ENCODE peak calls at places on chromosomes 16 and 17, in eight cellular contexts. J is endodermal cell; Y is GM12878; D is CD4-positive, alpha-beta memory T cell; G is IMR-90; N is body of pancreas; S is left lung; O is stomach. W is an unnamed sample. For H3K4me1, the result is how much of the 10 kb centered on the place peaks cover.

GRCh38 chr17:53749178-53749577 is 73.5 kb upstream of the KIF2B start:
- DNase-seq in J (peak), Y (no peak), D (no peak), G (no peak), N (peak), S (no peak), O (no peak), W (no peak)

GRCh38 chr17:60333628-60334031 is 58.3 kb downstream of the USP32 start:
- DNase-seq in J (no peak), Y (no peak), D (no peak), G (peak), N (no peak), S (no peak), O (no peak), W (no peak)

GRCh38 chr17:57662644-57663308 is 82.3 kb downstream of the CCDC182 start:
- DNase-seq in J (peak), Y (no peak), D (peak), G (peak), N (peak), S (peak), O (peak), W (peak)

GRCh38 chr17:83192161-83192788 is 112.9 kb downstream of the METRNL start:
- DNase-seq in J (no peak), Y (no peak), D (no peak), G (peak), N (peak), S (peak), O (no peak), W (peak)

GRCh38 chr16:84607694-84608093 is 10.2 kb downstream of the COTL1 start:
- DNase-seq in J (no peak), Y (no peak), D (peak), G (no peak), N (no peak), S (no peak), O (no peak), W (no peak)

GRCh38 chr17:41476866-41477815 is 3.8 kb downstream of the KRT35 start:
- DNase-seq in J (no peak), Y (no peak), D (no peak), G (no peak), N (no peak), S (no peak), O (no peak), W (no peak)

GRCh38 chr16:2963074-2963610 is 933 bp upstream of the KREMEN2 start:
- DNase-seq in J (peak), Y (no peak), D (no peak), G (no peak), N (peak), S (no peak), O (no peak), W (no peak)

GRCh38 chr16:89350701-89351380 is 133.3 kb downstream of the ZNF778 start:
- DNase-seq in J (no peak), Y (no peak), D (no peak), G (peak), N (no peak), S (no peak), O (no peak), W (no peak)

GRCh38 chr17:17201271-17201670 is 4.9 kb downstream of the PLD6 start:
- DNase-seq in J (no peak), Y (no peak), D (no peak), G (no peak), N (no peak), S (no peak), O (no peak), W (no peak)

GRCh38 chr17:79534111-79534510 is 76.7 kb downstream of the RBFOX3 start:
- DNase-seq in J (no peak), Y (no peak), D (no peak), G (no peak), N (no peak), S (no peak), O (no peak), W (no peak)

GRCh38 chr16:10941127-10941933 is 938 bp downstream of the DEXI start:
- DNase-seq in J (peak), Y (no peak), D (peak), G (no peak), N (no peak), S (peak), O (no peak), W (no peak)

DNA sequence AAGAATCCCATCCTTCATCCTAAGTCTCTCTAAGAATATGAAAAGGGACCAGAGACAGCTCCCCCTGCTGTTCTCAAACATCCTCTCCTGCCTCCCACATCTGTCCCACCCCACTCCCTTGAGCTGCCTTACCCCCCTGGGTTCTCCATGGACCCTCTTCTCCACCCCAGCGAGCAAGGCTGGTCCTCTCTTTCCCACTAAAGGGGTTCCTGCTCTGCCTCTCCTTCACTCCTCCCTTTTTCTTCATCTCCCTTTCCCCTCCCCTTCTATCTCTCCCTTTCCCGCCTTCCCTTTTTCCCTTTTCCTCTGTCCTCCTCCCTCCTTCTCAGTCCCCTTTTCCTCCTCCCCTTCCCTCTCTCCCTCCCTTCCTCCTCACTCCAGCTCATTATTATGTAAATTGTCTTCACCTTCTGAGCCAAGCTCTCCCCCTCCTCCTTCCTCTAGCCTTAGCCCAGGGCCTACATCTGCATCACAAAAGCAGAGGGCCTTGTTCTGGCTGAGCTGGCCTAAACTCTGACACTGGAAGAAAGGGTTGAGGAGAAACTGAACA is 90.0 kb downstream of the GNAO1 start:
- DNase-seq in J (peak), Y (no peak), D (no peak), G (no peak), N (no peak), S (no peak), O (no peak), W (no peak)
- H3K4me1 ChIP-seq in J (under half), Y (under half), D (under half), G (under half), N (under half), S (under half), O (under half), W (under half)

DNA sequence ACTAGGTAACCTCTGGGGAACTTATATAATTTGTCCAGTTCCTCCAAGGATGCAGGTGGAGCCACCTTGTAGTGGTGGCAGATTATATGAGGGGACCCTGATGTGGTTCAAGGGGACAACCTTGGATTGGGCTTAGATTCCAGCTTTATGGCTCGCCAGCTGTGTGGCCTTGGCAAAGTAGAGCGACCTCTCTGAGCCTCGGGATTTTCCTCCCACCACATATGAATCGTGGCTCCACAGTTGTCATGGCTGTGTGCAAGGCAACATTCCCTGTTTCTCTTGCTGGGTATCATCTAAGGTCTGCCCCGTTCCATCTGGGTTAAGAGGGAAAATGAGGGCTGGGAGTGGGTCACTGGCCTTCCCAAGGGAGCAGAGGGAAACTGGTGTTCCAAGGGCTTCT is 104.6 kb downstream of the RAB11FIP4 start:
- DNase-seq in J (no peak), Y (no peak), D (no peak), G (no peak), N (no peak), S (no peak), O (no peak), W (no peak)
- H3K4me1 ChIP-seq in J (under half), Y (under half), D (half or more), G (under half), N (half or more), S (under half), O (half or more), W (under half)

GRCh38 chr17:40104570-40105471 is 4.4 kb upstream of the NR1D1 start:
- DNase-seq in J (no peak), Y (no peak), D (no peak), G (no peak), N (no peak), S (no peak), O (no peak), W (no peak)

GRCh38 chr17:40106760-40107265 is 6.4 kb upstream of the NR1D1 start:
- DNase-seq in J (peak), Y (no peak), D (no peak), G (no peak), N (no peak), S (no peak), O (no peak), W (no peak)

GRCh38 chr17:40106089-40106759 is 5.8 kb upstream of the NR1D1 start:
- DNase-seq in J (no peak), Y (no peak), D (no peak), G (no peak), N (no peak), S (no peak), O (no peak), W (no peak)

GRCh38 chr17:40109471-40109824 is 9.1 kb upstream of the NR1D1 start:
- DNase-seq in J (peak), Y (no peak), D (no peak), G (no peak), N (no peak), S (no peak), O (no peak), W (no peak)

GRCh38 chr17:40107266-40107980 is 7.0 kb upstream of the NR1D1 start:
- DNase-seq in J (peak), Y (no peak), D (peak), G (no peak), N (no peak), S (no peak), O (no peak), W (no peak)
- H3K4me1 ChIP-seq in J (under half), Y (half or more), D (half or more), G (under half), N (half or more), S (half or more), O (half or more), W (half or more)

GRCh38 chr16:53817117-53817516 is 113.2 kb downstream of the FTO start:
- DNase-seq in J (no peak), Y (no peak), D (no peak), G (peak), N (no peak), S (peak), O (no peak), W (no peak)

GRCh38 chr16:53822936-53823529 is 119.1 kb downstream of the FTO start:
- DNase-seq in J (no peak), Y (peak), D (peak), G (no peak), N (no peak), S (no peak), O (no peak), W (no peak)

GRCh38 chr16:53821957-53822625 is 118.1 kb downstream of the FTO start:
- DNase-seq in J (no peak), Y (no peak), D (no peak), G (peak), N (no peak), S (no peak), O (no peak), W (no peak)

GRCh38 chr16:53817812-53818211 is 113.9 kb downstream of the FTO start:
- DNase-seq in J (no peak), Y (no peak), D (no peak), G (peak), N (no peak), S (no peak), O (no peak), W (no peak)

GRCh38 chr16:53821487-53821886 is 117.5 kb downstream of the FTO start:
- DNase-seq in J (no peak), Y (no peak), D (no peak), G (peak), N (no peak), S (no peak), O (no peak), W (no peak)
- H3K4me1 ChIP-seq in J (under half), Y (under half), D (under half), G (under half), N (half or more), S (under half), O (under half), W (under half)